ENCODE peak calls at places on chromosomes 4 and X, in seven cellular contexts. One of them, this sample, is unnamed.

GRCh38 chr4:164536829-164537228 is 217.1 kb upstream of the SMIM31 start:
- DNase-seq in PC-3: peak; percentile 81
- DNase-seq in PC-9: peak; percentile 55
- DNase-seq in GM23338: no peak
- DNase-seq in CD4-positive, alpha-beta T cell: no peak
- DNase-seq in tibial artery: peak; percentile 77
- DNase-seq in upper lobe of right lung: no peak
- DNase-seq in this sample: no peak

GRCh38 chrX:120750381-120750780 is 120.5 kb upstream of the C1GALT1C1 start:
- DNase-seq in PC-3: no peak
- DNase-seq in PC-9: no peak
- DNase-seq in GM23338: no peak
- DNase-seq in CD4-positive, alpha-beta T cell: no peak
- DNase-seq in tibial artery: no peak
- DNase-seq in upper lobe of right lung: no peak
- DNase-seq in this sample: no peak

GRCh38 chrX:30302957-30303356 is 6.2 kb downstream of the NR0B1 start:
- DNase-seq in PC-3: peak; percentile 48
- DNase-seq in PC-9: peak; percentile 71
- DNase-seq in GM23338: no peak
- DNase-seq in CD4-positive, alpha-beta T cell: no peak
- DNase-seq in tibial artery: no peak
- DNase-seq in upper lobe of right lung: no peak
- DNase-seq in this sample: no peak

GRCh38 chr4:20378181-20378580 is 126.5 kb downstream of the SLIT2 start:
- DNase-seq in PC-3: peak; percentile 8
- DNase-seq in PC-9: no peak
- DNase-seq in GM23338: no peak
- DNase-seq in CD4-positive, alpha-beta T cell: no peak
- DNase-seq in tibial artery: no peak
- DNase-seq in upper lobe of right lung: no peak
- DNase-seq in this sample: no peak

GRCh38 chr4:18012807-18013462 is 8.6 kb downstream of the LCORL start:
- DNase-seq in PC-3: no peak
- DNase-seq in PC-9: no peak
- DNase-seq in GM23338: no peak
- DNase-seq in CD4-positive, alpha-beta T cell: no peak
- DNase-seq in tibial artery: no peak
- DNase-seq in upper lobe of right lung: no peak
- DNase-seq in this sample: no peak

GRCh38 chrX:2696698-2697215 is 5.7 kb downstream of the CD99 start:
- DNase-seq in PC-3: peak; percentile 90
- DNase-seq in PC-9: peak; percentile 55
- DNase-seq in GM23338: no peak
- DNase-seq in CD4-positive, alpha-beta T cell: peak; percentile 28
- DNase-seq in tibial artery: no peak
- DNase-seq in upper lobe of right lung: no peak
- DNase-seq in this sample: peak; percentile 60

GRCh38 chr4:60718874-60719273 is 481.3 kb upstream of the ADGRL3 start:
- DNase-seq in PC-3: no peak
- DNase-seq in PC-9: no peak
- DNase-seq in GM23338: no peak
- DNase-seq in CD4-positive, alpha-beta T cell: no peak
- DNase-seq in tibial artery: no peak
- DNase-seq in upper lobe of right lung: no peak
- DNase-seq in this sample: no peak

GRCh38 chr4:85823295-85823694 is 348.3 kb downstream of the ARHGAP24 start:
- DNase-seq in PC-3: peak; percentile 21
- DNase-seq in PC-9: no peak
- DNase-seq in GM23338: peak; percentile 35
- DNase-seq in CD4-positive, alpha-beta T cell: no peak
- DNase-seq in tibial artery: no peak
- DNase-seq in upper lobe of right lung: no peak
- DNase-seq in this sample: no peak

GRCh38 chrX:77635372-77635771 is 150.6 kb downstream of the ATRX start:
- DNase-seq in PC-3: no peak
- DNase-seq in PC-9: no peak
- DNase-seq in GM23338: no peak
- DNase-seq in CD4-positive, alpha-beta T cell: no peak
- DNase-seq in tibial artery: no peak
- DNase-seq in upper lobe of right lung: no peak
- DNase-seq in this sample: no peak

GRCh38 chrX:150856101-150856500 is 42.4 kb downstream of the CD99L2 start:
- DNase-seq in PC-3: peak; percentile 25
- DNase-seq in PC-9: no peak
- DNase-seq in GM23338: no peak
- DNase-seq in CD4-positive, alpha-beta T cell: no peak
- DNase-seq in tibial artery: no peak
- DNase-seq in upper lobe of right lung: no peak
- DNase-seq in this sample: no peak

GRCh38 chr4:104907074-104907649 is 239.5 kb upstream of the TET2 start:
- DNase-seq in PC-3: no peak
- DNase-seq in PC-9: no peak
- DNase-seq in GM23338: no peak
- DNase-seq in CD4-positive, alpha-beta T cell: no peak
- DNase-seq in tibial artery: no peak
- DNase-seq in upper lobe of right lung: no peak
- DNase-seq in this sample: no peak

GRCh38 chr4:20687894-20688293 is 12.4 kb upstream of the PACRGL start:
- DNase-seq in PC-3: peak; percentile 53
- DNase-seq in PC-9: no peak
- DNase-seq in GM23338: no peak
- DNase-seq in CD4-positive, alpha-beta T cell: no peak
- DNase-seq in tibial artery: no peak
- DNase-seq in upper lobe of right lung: no peak
- DNase-seq in this sample: peak; percentile 33

GRCh38 chr4:169270156-169270809 is 473 bp downstream of the SH3RF1 start:
- DNase-seq in PC-3: peak; percentile 48
- DNase-seq in PC-9: peak; percentile 55
- DNase-seq in GM23338: peak; percentile 70
- DNase-seq in CD4-positive, alpha-beta T cell: no peak
- DNase-seq in tibial artery: peak; percentile 87
- DNase-seq in upper lobe of right lung: peak; percentile 84
- DNase-seq in this sample: no peak

GRCh38 chr4:28490669-28491068 is 1630.0 kb downstream of the STIM2 start:
- DNase-seq in PC-3: peak; percentile 35
- DNase-seq in PC-9: no peak
- DNase-seq in GM23338: peak; percentile 17
- DNase-seq in CD4-positive, alpha-beta T cell: no peak
- DNase-seq in tibial artery: no peak
- DNase-seq in upper lobe of right lung: no peak
- DNase-seq in this sample: no peak

GRCh38 chrX:106894978-106895452 is 8.1 kb downstream of the RIPPLY1 start:
- DNase-seq in PC-3: peak; percentile 91
- DNase-seq in PC-9: peak; percentile 43
- DNase-seq in GM23338: no peak
- DNase-seq in CD4-positive, alpha-beta T cell: no peak
- DNase-seq in tibial artery: no peak
- DNase-seq in upper lobe of right lung: no peak
- DNase-seq in this sample: peak; percentile 29

GRCh38 chrX:23797371-23798128 is 14.6 kb downstream of the SAT1 start:
- DNase-seq in PC-3: peak; percentile 84
- DNase-seq in PC-9: peak; percentile 55
- DNase-seq in GM23338: peak; percentile 26
- DNase-seq in CD4-positive, alpha-beta T cell: no peak
- DNase-seq in tibial artery: no peak
- DNase-seq in upper lobe of right lung: no peak
- DNase-seq in this sample: no peak

GRCh38 chr4:139668036-139668435 is 2.4 kb downstream of the MGST2 start:
- DNase-seq in PC-3: no peak
- DNase-seq in PC-9: no peak
- DNase-seq in GM23338: no peak
- DNase-seq in CD4-positive, alpha-beta T cell: no peak
- DNase-seq in tibial artery: no peak
- DNase-seq in upper lobe of right lung: no peak
- DNase-seq in this sample: no peak

GRCh38 chrX:135596495-135596894 is 76.0 kb downstream of the INTS6L start:
- DNase-seq in PC-3: peak; percentile 58
- DNase-seq in PC-9: no peak
- DNase-seq in GM23338: peak; percentile 72
- DNase-seq in CD4-positive, alpha-beta T cell: peak; percentile 36
- DNase-seq in tibial artery: peak; percentile 54
- DNase-seq in upper lobe of right lung: peak; percentile 63
- DNase-seq in this sample: no peak

DNA sequence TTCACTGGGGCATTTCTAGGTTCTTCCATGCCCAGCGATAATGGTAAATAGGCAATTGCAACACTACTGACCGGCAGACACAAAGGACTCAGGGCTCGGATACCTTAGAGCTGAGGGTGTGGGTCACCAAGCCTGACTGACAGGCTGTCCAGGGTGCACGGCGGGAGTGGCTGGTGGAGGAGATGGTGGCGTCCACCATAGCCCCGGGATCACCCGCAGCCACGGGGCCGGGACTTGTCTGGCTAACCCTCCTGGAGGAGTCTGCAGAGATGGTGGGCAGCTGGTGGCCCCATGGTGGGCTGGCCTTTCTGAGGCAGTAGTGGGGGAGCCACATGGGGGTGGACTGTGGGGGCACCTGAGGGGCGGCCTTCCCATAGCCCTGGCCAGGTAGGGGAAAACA is 11.7 kb upstream of the ABLIM2 start:
- DNase-seq in PC-3: no peak
- DNase-seq in PC-9: no peak
- DNase-seq in GM23338: no peak
- DNase-seq in CD4-positive, alpha-beta T cell: no peak
- DNase-seq in tibial artery: no peak
- DNase-seq in upper lobe of right lung: no peak
- DNase-seq in this sample: no peak
- H3K27me3 ChIP-seq in PC-3: no peaks in the 10 kb centered on the region
- H3K27me3 ChIP-seq in PC-9: no peaks in the 10 kb centered on the region
- H3K27me3 ChIP-seq in GM23338: no peaks in the 10 kb centered on the region
- H3K27me3 ChIP-seq in CD4-positive, alpha-beta T cell: no peaks in the 10 kb centered on the region
- H3K27me3 ChIP-seq in tibial artery: no peaks in the 10 kb centered on the region
- H3K27me3 ChIP-seq in upper lobe of right lung: no peaks in the 10 kb centered on the region
- H3K27me3 ChIP-seq in this sample: peaks cover 51% of the 10 kb centered on the region

GRCh38 chr4:151753056-151753455 is 7.8 kb downstream of the GATB start:
- DNase-seq in PC-3: peak; percentile 24
- DNase-seq in PC-9: peak; percentile 11
- DNase-seq in GM23338: no peak
- DNase-seq in CD4-positive, alpha-beta T cell: no peak
- DNase-seq in tibial artery: no peak
- DNase-seq in upper lobe of right lung: no peak
- DNase-seq in this sample: no peak

GRCh38 chr4:151745727-151746231 is 15.0 kb downstream of the GATB start:
- DNase-seq in PC-3: peak; percentile 62
- DNase-seq in PC-9: no peak
- DNase-seq in GM23338: peak; percentile 26
- DNase-seq in CD4-positive, alpha-beta T cell: no peak
- DNase-seq in tibial artery: no peak
- DNase-seq in upper lobe of right lung: no peak
- DNase-seq in this sample: no peak

GRCh38 chr4:151744614-151745013 is 16.2 kb downstream of the GATB start:
- DNase-seq in PC-3: peak; percentile 87
- DNase-seq in PC-9: peak; percentile 30
- DNase-seq in GM23338: peak; percentile 18
- DNase-seq in CD4-positive, alpha-beta T cell: no peak
- DNase-seq in tibial artery: no peak
- DNase-seq in upper lobe of right lung: no peak
- DNase-seq in this sample: peak; percentile 76

DNA sequence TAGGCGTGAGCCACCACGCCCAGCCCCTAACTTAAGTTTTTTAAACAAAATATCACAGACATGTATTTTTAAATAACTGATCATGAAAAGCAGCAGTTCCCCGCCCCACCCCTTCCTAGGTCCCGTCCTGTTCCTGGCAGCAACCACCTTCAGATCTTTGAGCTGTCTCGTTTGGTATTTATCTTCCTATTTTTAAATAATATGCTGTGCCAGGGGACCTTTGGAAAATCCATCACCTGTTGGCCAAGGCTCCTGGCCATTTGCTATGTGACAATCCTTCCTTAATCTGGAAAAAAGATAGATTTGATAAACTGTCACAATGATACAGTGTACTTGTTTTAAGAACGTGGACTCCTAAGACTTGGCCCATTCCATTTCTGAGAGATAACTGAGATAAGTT is 10.7 kb downstream of the GATB start:
- DNase-seq in PC-3: no peak
- DNase-seq in PC-9: no peak
- DNase-seq in GM23338: no peak
- DNase-seq in CD4-positive, alpha-beta T cell: no peak
- DNase-seq in tibial artery: no peak
- DNase-seq in upper lobe of right lung: no peak
- DNase-seq in this sample: no peak
- H3K27ac ChIP-seq in PC-3: no peak overlapping the region
- H3K27ac ChIP-seq in PC-9: no peak overlapping the region
- H3K27ac ChIP-seq in GM23338: no peak overlapping the region
- H3K27ac ChIP-seq in CD4-positive, alpha-beta T cell: no peak overlapping the region
- H3K27ac ChIP-seq in tibial artery: no peak overlapping the region
- H3K27ac ChIP-seq in upper lobe of right lung: no peak overlapping the region
- H3K27ac ChIP-seq in this sample: no peak overlapping the region

GRCh38 chr4:1376841-1377605 is 29.2 kb downstream of the NKX1-1 start:
- DNase-seq in PC-3: no peak
- DNase-seq in PC-9: no peak
- DNase-seq in GM23338: peak; percentile 35
- DNase-seq in CD4-positive, alpha-beta T cell: no peak
- DNase-seq in tibial artery: peak; percentile 61
- DNase-seq in upper lobe of right lung: peak; percentile 56
- DNase-seq in this sample: no peak
- TF ChIP-seq CTCF in PC-3: no peak
- TF ChIP-seq CTCF in PC-9: no peak
- TF ChIP-seq CTCF in GM23338: no peak
- TF ChIP-seq CTCF in CD4-positive, alpha-beta T cell: no peak
- TF ChIP-seq CTCF in tibial artery: no peak
- TF ChIP-seq CTCF in upper lobe of right lung: no peak
- TF ChIP-seq CTCF in this sample: no peak

GRCh38 chr4:5899881-5900280 is 7.0 kb upstream of the CRMP1 start:
- DNase-seq in PC-3: no peak
- DNase-seq in PC-9: no peak
- DNase-seq in GM23338: no peak
- DNase-seq in CD4-positive, alpha-beta T cell: no peak
- DNase-seq in tibial artery: peak; percentile 11
- DNase-seq in upper lobe of right lung: no peak
- DNase-seq in this sample: no peak

GRCh38 chr4:5899396-5899795 is 6.5 kb upstream of the CRMP1 start:
- DNase-seq in PC-3: no peak
- DNase-seq in PC-9: no peak
- DNase-seq in GM23338: no peak
- DNase-seq in CD4-positive, alpha-beta T cell: no peak
- DNase-seq in tibial artery: no peak
- DNase-seq in upper lobe of right lung: no peak
- DNase-seq in this sample: no peak

GRCh38 chr4:5895287-5895686 is 2.4 kb upstream of the CRMP1 start:
- DNase-seq in PC-3: no peak
- DNase-seq in PC-9: no peak
- DNase-seq in GM23338: no peak
- DNase-seq in CD4-positive, alpha-beta T cell: no peak
- DNase-seq in tibial artery: no peak
- DNase-seq in upper lobe of right lung: no peak
- DNase-seq in this sample: no peak

GRCh38 chr4:5900844-5901243 is 8.0 kb upstream of the CRMP1 start:
- DNase-seq in PC-3: no peak
- DNase-seq in PC-9: no peak
- DNase-seq in GM23338: no peak
- DNase-seq in CD4-positive, alpha-beta T cell: no peak
- DNase-seq in tibial artery: peak; percentile 39
- DNase-seq in upper lobe of right lung: no peak
- DNase-seq in this sample: no peak

DNA sequence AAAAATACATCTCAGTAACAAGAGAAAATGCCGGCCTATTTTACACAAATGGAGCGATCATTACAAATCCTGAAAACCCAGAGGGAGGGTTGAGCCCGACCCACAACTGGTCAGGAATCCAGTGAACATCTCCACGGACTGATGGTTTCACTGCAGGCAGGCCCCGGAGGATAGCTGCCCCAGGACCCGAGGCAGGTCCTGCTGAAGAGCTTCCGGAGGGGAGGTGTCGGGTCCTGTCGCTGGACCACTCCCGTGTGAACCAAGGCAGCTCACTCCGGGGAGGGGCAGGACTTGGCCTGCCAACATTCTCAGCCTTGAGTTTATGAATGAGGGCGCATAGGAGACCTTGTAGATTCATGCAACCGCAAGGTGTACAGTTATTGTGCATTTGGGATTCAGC is 4.8 kb upstream of the CRMP1 start:
- DNase-seq in PC-3: no peak
- DNase-seq in PC-9: no peak
- DNase-seq in GM23338: no peak
- DNase-seq in CD4-positive, alpha-beta T cell: no peak
- DNase-seq in tibial artery: no peak
- DNase-seq in upper lobe of right lung: no peak
- DNase-seq in this sample: no peak
- H3K27me3 ChIP-seq in PC-3: peaks cover 76% of the 10 kb centered on the region
- H3K27me3 ChIP-seq in PC-9: peaks cover 71% of the 10 kb centered on the region
- H3K27me3 ChIP-seq in GM23338: peaks cover 41% of the 10 kb centered on the region
- H3K27me3 ChIP-seq in CD4-positive, alpha-beta T cell: peaks cover 10% of the 10 kb centered on the region
- H3K27me3 ChIP-seq in tibial artery: no peaks in the 10 kb centered on the region
- H3K27me3 ChIP-seq in upper lobe of right lung: peaks cover 25% of the 10 kb centered on the region
- H3K27me3 ChIP-seq in this sample: peaks cover 31% of the 10 kb centered on the region